ENCODE peak calls at places on chromosomes 5 and 9, in seven cellular contexts. F is NCI-H1092, X is BJ, D is HTR-8/SVneo, N is HFF-Myc, Z is fibroblast of the aortic adventitia, Y is AG20443. L is an unnamed sample.

GRCh38 chr5:1008451-1009358 is at the start of gene NKD2:
- DNase-seq in F (no peak), X (no peak), D (peak; percentile 83), N (no peak), Z (no peak), Y (peak; percentile 86), L (peak; percentile 60)

GRCh38 chr5:53360811-53361210 is 119.6 kb upstream of the FST start:
- DNase-seq in F (no peak), X (peak; percentile 53), D (peak; percentile 72), N (peak; percentile 67), Z (peak; percentile 94), Y (peak; percentile 53), L (no peak)

GRCh38 chr9:36690769-36691168 is 118.1 kb downstream of the MELK start:
- DNase-seq in F (no peak), X (no peak), D (no peak), N (no peak), Z (no peak), Y (no peak), L (no peak)

GRCh38 chr5:177447611-177448243 is 1.1 kb downstream of the PRR7 start:
- DNase-seq in F (peak; percentile 35), X (no peak), D (peak; percentile 92), N (peak; percentile 45), Z (peak; percentile 74), Y (peak; percentile 60), L (peak; percentile 91)

GRCh38 chr9:121750715-121751623 is 99.5 kb downstream of the DAB2IP start:
- DNase-seq in F (no peak), X (no peak), D (no peak), N (no peak), Z (no peak), Y (no peak), L (no peak)

GRCh38 chr5:10555134-10555733 is 8.6 kb upstream of the ANKRD33B start:
- DNase-seq in F (peak; percentile 2), X (peak; percentile 80), D (peak; percentile 97), N (peak; percentile 84), Z (peak; percentile 57), Y (peak; percentile 77), L (peak; percentile 81)

GRCh38 chr9:94644543-94644942 is 5.2 kb upstream of the FBP1 start:
- DNase-seq in F (no peak), X (no peak), D (no peak), N (no peak), Z (peak; percentile 22), Y (peak; percentile 25), L (no peak)

GRCh38 chr5:131224387-131225191 is 39.3 kb upstream of the CDC42SE2 start:
- DNase-seq in F (no peak), X (no peak), D (no peak), N (no peak), Z (no peak), Y (no peak), L (no peak)

GRCh38 chr5:175516933-175517823 is 38.8 kb downstream of the SFXN1 start:
- DNase-seq in F (no peak), X (no peak), D (no peak), N (no peak), Z (no peak), Y (no peak), L (no peak)

GRCh38 chr5:68353624-68354023 is 138.1 kb downstream of the PIK3R1 start:
- DNase-seq in F (no peak), X (no peak), D (no peak), N (no peak), Z (no peak), Y (no peak), L (no peak)

GRCh38 chr9:120569556-120569955 is 10.4 kb downstream of the CDK5RAP2 start:
- DNase-seq in F (no peak), X (no peak), D (no peak), N (no peak), Z (no peak), Y (no peak), L (no peak)

GRCh38 chr9:90815183-90815943 is 13.7 kb downstream of the SYK start:
- DNase-seq in F (no peak), X (no peak), D (no peak), N (no peak), Z (no peak), Y (no peak), L (no peak)

GRCh38 chr9:134549336-134549735 is 92.3 kb upstream of the COL5A1 start:
- DNase-seq in F (no peak), X (no peak), D (no peak), N (no peak), Z (no peak), Y (no peak), L (peak; percentile 66)

GRCh38 chr5:146620663-146621051 is 104.7 kb upstream of the GPR151 start:
- DNase-seq in F (peak; percentile 89), X (no peak), D (no peak), N (no peak), Z (no peak), Y (no peak), L (no peak)

GRCh38 chr9:124284940-124285441 is 27.2 kb downstream of the NEK6 start:
- DNase-seq in F (no peak), X (peak; percentile 40), D (no peak), N (no peak), Z (peak; percentile 88), Y (peak; percentile 73), L (no peak)

GRCh38 chr5:96157077-96157780 is 195.6 kb upstream of the ELL2 start:
- DNase-seq in F (no peak), X (no peak), D (no peak), N (no peak), Z (no peak), Y (no peak), L (no peak)

GRCh38 chr5:147805030-147805454 is 22.5 kb upstream of the JAKMIP2 start:
- DNase-seq in F (no peak), X (no peak), D (no peak), N (no peak), Z (no peak), Y (no peak), L (no peak)

GRCh38 chr9:17462869-17463464 is 115.9 kb upstream of the SH3GL2 start:
- DNase-seq in F (peak; percentile 49), X (peak; percentile 17), D (peak; percentile 6), N (peak; percentile 31), Z (peak; percentile 80), Y (peak; percentile 48), L (no peak)

GRCh38 chr5:58984009-58984525 is 401.2 kb downstream of the RAB3C start:
- DNase-seq in F (no peak), X (no peak), D (no peak), N (no peak), Z (no peak), Y (no peak), L (no peak)

GRCh38 chr9:21096172-21096900 is 18.6 kb upstream of the IFNB1 start:
- DNase-seq in F (no peak), X (peak; percentile 51), D (no peak), N (no peak), Z (peak; percentile 86), Y (peak; percentile 45), L (no peak)

GRCh38 chr9:75797181-75797580 is 93.3 kb upstream of the PCSK5 start:
- DNase-seq in F (no peak), X (no peak), D (no peak), N (no peak), Z (no peak), Y (no peak), L (no peak)

L was measured in chondrocyte.